ENCODE peak calls at places on chromosome 2, in six cellular contexts. J is NCI-H748 treated with DMSO at 0.1 percent for 48 hours, T is hypothalamus, A is thyroid gland, P is RWPE1, F is T-helper 17 cell. X is an unnamed sample.

GRCh38 chr2:100822587-100823248 is 2.8 kb downstream of the NPAS2 start:
- DNase-seq in T (no peak), F (no peak), J (no peak), P (peak), A (no peak), X (no peak)

GRCh38 chr2:64773461-64774118 is 119.9 kb upstream of the SERTAD2 start:
- DNase-seq in T (no peak), P (no peak), J (no peak), F (no peak), A (no peak), X (no peak)

GRCh38 chr2:7670905-7671304 is 753.7 kb downstream of the RNF144A start:
- DNase-seq in T (no peak), J (no peak), A (no peak), F (no peak), P (no peak), X (no peak)

GRCh38 chr2:201883559-201883958 is 77.2 kb downstream of the CDK15 start:
- DNase-seq in T (no peak), F (no peak), J (no peak), P (no peak), A (no peak), X (no peak)

GRCh38 chr2:200174433-200175216 is 131.9 kb upstream of the SPATS2L start:
- DNase-seq in A (no peak), J (no peak), F (no peak), T (no peak), P (no peak), X (no peak)

GRCh38 chr2:9336534-9337354 is 86.6 kb downstream of the ITGB1BP1 start:
- DNase-seq in A (peak), J (peak), F (no peak), T (no peak), P (peak), X (no peak)

GRCh38 chr2:48566582-48566981 is 36.6 kb downstream of the STON1 start:
- DNase-seq in A (peak), P (no peak), F (no peak), J (no peak), T (no peak), X (no peak)

GRCh38 chr2:74415762-74416395 is 5.5 kb downstream of the C2orf81 start:
- DNase-seq in F (no peak), T (no peak), A (peak), J (no peak), P (no peak), X (no peak)

GRCh38 chr2:157809212-157809611 is 66.9 kb downstream of the ACVR1 start:
- DNase-seq in J (no peak), T (no peak), F (no peak), P (no peak), A (no peak), X (no peak)

GRCh38 chr2:278312-278932 is 9.5 kb downstream of the ALKAL2 start:
- DNase-seq in J (no peak), T (no peak), F (no peak), P (no peak), A (no peak), X (no peak)

GRCh38 chr2:212360068-212360460 is 178.5 kb downstream of the ERBB4 start:
- DNase-seq in P (no peak), F (no peak), A (no peak), T (no peak), J (no peak), X (no peak)

GRCh38 chr2:28294451-28294850 is 98.2 kb upstream of the FOSL2 start:
- DNase-seq in P (no peak), J (no peak), T (no peak), F (no peak), A (no peak), X (no peak)

GRCh38 chr2:206918258-206918657 is 21.1 kb upstream of the CPO start:
- DNase-seq in J (no peak), F (no peak), T (no peak), P (no peak), A (no peak), X (no peak)

GRCh38 chr2:218354850-218355443 is 1.7 kb upstream of the CATIP start:
- DNase-seq in A (peak), P (no peak), F (no peak), T (no peak), J (no peak), X (no peak)

GRCh38 chr2:44769349-44770005 is 172.0 kb upstream of the SIX3 start:
- DNase-seq in A (no peak), F (no peak), J (peak), T (no peak), P (no peak), X (no peak)

GRCh38 chr2:53504507-53504906 is 263.1 kb upstream of the CHAC2 start:
- DNase-seq in J (no peak), P (no peak), F (no peak), A (no peak), T (no peak), X (no peak)

GRCh38 chr2:205764502-205764815 is 82.2 kb downstream of the NRP2 start:
- DNase-seq in J (no peak), T (no peak), A (no peak), F (no peak), P (no peak), X (no peak)

GRCh38 chr2:133362061-133362476 is 206.2 kb downstream of the NCKAP5 start:
- DNase-seq in T (no peak), J (no peak), A (no peak), F (no peak), P (peak), X (no peak)

GRCh38 chr2:11082880-11083279 is 72.4 kb upstream of the SLC66A3 start:
- DNase-seq in T (no peak), J (no peak), A (no peak), F (no peak), P (no peak), X (no peak)

GRCh38 chr2:2507471-2507997 is 176.5 kb upstream of the MYT1L start:
- DNase-seq in P (no peak), T (no peak), F (no peak), A (no peak), J (peak), X (no peak)

GRCh38 chr2:740446-741293 is 63.5 kb upstream of the TMEM18 start:
- DNase-seq in F (no peak), T (peak), P (peak), A (peak), J (peak), X (peak)

GRCh38 chr2:198042189-198042588 is 237.8 kb downstream of the PLCL1 start:
- DNase-seq in F (no peak), A (no peak), J (no peak), T (no peak), P (no peak), X (no peak)

GRCh38 chr2:203782262-203782976 is 76.0 kb downstream of the CD28 start:
- DNase-seq in P (peak), T (peak), A (peak), F (peak), J (peak), X (peak)

GRCh38 chr2:97740590-97741182 is 27.3 kb downstream of the ZAP70 start:
- DNase-seq in F (peak), T (peak), P (peak), A (peak), J (peak), X (no peak)

GRCh38 chr2:109381327-109381820 is 232.4 kb downstream of the SEPTIN10 start:
- DNase-seq in T (no peak), A (peak), P (no peak), F (no peak), J (no peak), X (no peak)

GRCh38 chr2:24272907-24273306 is 87.4 kb downstream of the ITSN2 start:
- DNase-seq in P (no peak), T (no peak), F (no peak), J (no peak), A (no peak), X (no peak)

GRCh38 chr2:112884869-112885502 is 26.0 kb upstream of the IL37 start:
- DNase-seq in T (peak), A (peak), J (peak), F (peak), P (peak), X (peak)

GRCh38 chr2:99066075-99066557 is 75.4 kb upstream of the C2orf15 start:
- DNase-seq in J (peak), T (no peak), P (peak), A (no peak), F (no peak), X (no peak)

GRCh38 chr2:70087703-70088507 is 628 bp downstream of the PCBP1 start:
- DNase-seq in F (no peak), T (peak), P (no peak), J (no peak), A (peak), X (peak)

GRCh38 chr2:23381084-23381483 is 3.9 kb upstream of the KLHL29 start:
- DNase-seq in A (peak), P (peak), T (no peak), F (no peak), J (peak), X (no peak)

GRCh38 chr2:11421863-11422490 is 44.0 kb downstream of the E2F6 start:
- DNase-seq in J (no peak), T (no peak), P (no peak), A (no peak), F (no peak), X (no peak)

GRCh38 chr2:231487197-231487596 is 22.9 kb upstream of the NCL start:
- DNase-seq in F (no peak), A (no peak), T (no peak), J (no peak), P (no peak), X (no peak)

GRCh38 chr2:105748564-105748963 is 3.9 kb downstream of the NCK2 start:
- DNase-seq in F (no peak), P (no peak), T (no peak), J (no peak), A (no peak), X (no peak)